ENCODE peak calls at places on chromosomes 12 and 14, in six cellular contexts. Y is brain microvascular endothelial cell; P is CD8-positive, alpha-beta memory T cell; Z is stomach; V is A549; G is effector memory CD4-positive, alpha-beta T cell. M is an unnamed sample.

GRCh38 chr14:55389330-55389729 is 22.3 kb downstream of the ATG14 start:
- DNase-seq in Y (peak), G (no peak), Z (no peak), V (no peak), P (no peak), M (no peak)

GRCh38 chr12:109716512-109717389 is 3.1 kb downstream of the FAM222A start:
- DNase-seq in Z (no peak), G (no peak), Y (no peak), P (no peak), V (no peak), M (no peak)

GRCh38 chr14:99517046-99517642 is 35.9 kb downstream of the CCNK start:
- DNase-seq in Z (no peak), Y (no peak), P (no peak), V (no peak), G (no peak), M (no peak)

GRCh38 chr14:61147898-61148549 is 133.1 kb downstream of the TMEM30B start:
- DNase-seq in G (no peak), P (no peak), Y (peak), Z (no peak), V (no peak), M (peak)

GRCh38 chr14:58106446-58106845 is 45.6 kb downstream of the ARMH4 start:
- DNase-seq in Z (no peak), P (no peak), V (no peak), Y (no peak), G (no peak), M (no peak)

GRCh38 chr12:67434653-67435375 is 165.7 kb downstream of the CAND1 start:
- DNase-seq in Z (no peak), V (peak), G (no peak), Y (peak), P (no peak), M (peak)

GRCh38 chr14:50971122-50971781 is 27.0 kb upstream of the PYGL start:
- DNase-seq in Z (no peak), V (no peak), G (no peak), Y (no peak), P (no peak), M (no peak)

GRCh38 chr14:53999061-53999488 is 42.5 kb upstream of the BMP4 start:
- DNase-seq in G (no peak), Z (no peak), P (no peak), Y (peak), V (peak), M (no peak)

GRCh38 chr12:106128526-106129430 is 10.0 kb downstream of the NUAK1 start:
- DNase-seq in Z (no peak), Y (no peak), G (no peak), P (no peak), V (no peak), M (no peak)

GRCh38 chr12:53623526-53623925 is 2.7 kb downstream of the ATF7 start:
- DNase-seq in Y (peak), G (no peak), V (peak), P (no peak), Z (no peak), M (no peak)
- H3K27ac ChIP-seq in Y (peak), G (no peak), V (peak), P (peak), Z (no peak), M (peak)

DNA sequence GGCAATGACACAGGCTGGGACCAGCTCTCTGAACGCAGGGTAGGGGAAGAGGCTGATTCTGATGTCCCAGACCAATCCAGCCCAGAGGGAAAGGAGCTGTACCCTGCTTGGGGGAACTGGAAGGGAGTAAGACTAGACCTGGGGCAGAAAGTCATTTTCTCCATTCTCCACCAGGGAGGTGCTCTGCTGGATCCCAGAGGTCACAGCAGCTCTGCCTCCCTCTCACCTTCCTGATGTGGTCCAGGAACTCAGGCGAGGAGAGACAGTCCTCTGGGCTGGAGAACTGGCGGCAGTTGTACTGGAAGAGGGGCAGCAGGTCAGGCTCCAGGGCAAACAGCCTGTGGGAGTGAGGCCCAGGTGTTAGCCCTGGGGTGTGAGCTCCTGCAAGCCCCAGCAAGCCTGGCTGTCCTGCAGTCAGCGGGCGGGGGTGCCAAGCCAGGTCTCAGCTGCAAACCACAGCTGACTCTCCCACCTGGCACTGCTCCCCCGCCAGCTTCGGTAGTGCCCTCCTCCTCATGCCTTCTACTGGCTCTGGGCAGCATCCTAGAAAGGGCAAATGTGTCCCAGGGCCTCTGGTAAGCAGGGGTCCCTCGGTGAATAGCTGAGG is 1.9 kb downstream of the NGB start:
- DNase-seq in V (no peak), P (no peak), Z (no peak), Y (no peak), G (no peak), M (no peak)
- H3K27ac ChIP-seq in V (no peak), P (no peak), Z (no peak), Y (no peak), G (no peak), M (no peak)

DNA sequence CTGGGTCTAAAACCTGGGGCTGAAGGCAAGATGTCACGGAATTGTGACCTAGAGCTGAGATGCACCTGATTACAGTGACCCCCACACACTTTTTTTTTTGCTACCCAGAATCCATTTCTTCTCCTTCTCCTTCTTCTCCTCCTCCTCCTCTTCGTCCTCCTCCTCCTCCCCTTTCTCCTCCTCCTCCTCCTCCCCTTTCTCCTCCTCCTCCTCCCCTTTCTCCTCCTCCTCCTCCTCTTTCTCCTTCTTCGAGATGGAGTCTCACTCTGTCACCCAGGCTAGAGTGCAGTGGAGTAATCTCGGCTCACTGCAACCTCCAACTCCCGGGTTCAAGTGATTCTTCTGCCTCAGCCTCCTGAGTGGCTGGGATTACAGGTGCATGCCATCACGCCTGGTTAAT is 19.4 kb upstream of the FLVCR2 start:
- DNase-seq in V (no peak), P (no peak), Y (no peak), Z (no peak), G (no peak), M (no peak)
- H3K27ac ChIP-seq in V (peak), P (no peak), Y (no peak), Z (no peak), G (no peak), M (peak)

GRCh38 chr12:46884362-46884761 is 58.6 kb upstream of the SLC38A4 start:
- DNase-seq in Y (no peak), Z (no peak), P (no peak), G (no peak), V (no peak), M (no peak)
- H3K27ac ChIP-seq in Y (no peak), Z (no peak), P (no peak), G (no peak), V (no peak), M (no peak)

DNA sequence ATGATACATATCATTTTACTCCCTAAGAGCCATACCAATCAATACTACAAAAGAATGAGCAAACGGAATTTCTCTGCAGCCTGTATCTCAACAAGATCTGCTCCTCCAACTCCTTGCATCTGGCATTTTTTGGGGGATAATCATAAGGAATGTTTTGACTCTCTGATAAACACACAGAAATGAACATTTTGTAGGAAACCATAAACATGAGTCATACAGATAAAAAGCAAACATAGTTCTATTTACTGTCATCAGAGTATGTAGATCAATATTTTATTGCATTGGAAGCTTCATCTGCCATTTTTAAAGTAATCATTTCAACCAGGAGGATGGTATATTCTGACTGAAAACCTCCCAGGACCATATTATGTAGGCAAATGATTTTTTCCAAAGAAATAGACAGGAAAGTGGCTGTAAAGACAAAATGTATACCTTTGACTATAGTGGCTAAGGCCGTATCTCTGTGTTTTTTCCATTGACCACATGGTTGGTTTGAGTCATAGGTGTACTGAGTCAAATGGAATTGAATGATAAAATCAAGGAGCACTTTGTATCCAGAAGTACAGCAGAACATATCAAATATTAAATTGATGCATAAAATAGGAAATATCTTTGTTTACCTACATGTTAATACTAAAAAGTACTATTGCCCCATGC is 32.4 kb upstream of the CD69 start:
- DNase-seq in G (no peak), Y (peak), V (no peak), P (no peak), Z (no peak), M (no peak)
- H3K27ac ChIP-seq in G (no peak), Y (peak), V (no peak), P (no peak), Z (no peak), M (no peak)

DNA sequence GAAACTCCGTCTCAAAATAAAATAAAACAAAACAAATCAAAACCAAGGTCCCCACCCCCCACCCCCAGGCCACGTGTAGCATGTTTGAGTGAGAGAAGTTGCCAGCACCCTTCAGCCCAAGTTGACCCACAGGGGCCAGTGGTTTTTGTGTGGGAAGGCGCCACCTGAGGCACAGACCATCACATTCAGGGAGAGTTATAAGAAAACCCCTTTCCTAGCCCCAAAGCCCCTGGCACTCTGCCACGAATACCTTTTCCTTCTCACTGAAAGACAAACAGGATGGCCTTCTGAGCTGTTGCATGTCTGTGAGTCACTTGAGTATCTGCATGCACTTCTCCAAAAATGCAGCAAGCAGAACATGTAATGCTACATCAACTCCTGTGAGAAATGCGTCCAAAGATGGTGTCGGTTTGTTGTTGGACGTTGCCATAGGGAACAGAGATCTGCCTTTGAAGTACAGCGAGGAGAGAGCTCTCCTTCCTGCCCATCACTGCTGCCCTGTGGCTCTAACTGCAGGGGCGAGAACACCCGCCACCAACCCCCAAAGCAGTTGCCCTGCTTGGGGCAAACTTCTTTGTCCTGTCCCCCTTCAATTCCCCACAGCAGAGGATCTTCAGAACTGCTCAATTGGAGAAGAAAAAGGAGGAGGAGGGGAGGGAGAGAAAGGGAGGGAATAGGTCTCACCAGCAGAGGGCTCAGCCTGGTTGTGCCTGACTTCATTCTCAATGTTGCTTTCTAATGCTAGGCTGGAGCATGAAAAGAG is 2.7 kb upstream of the TRAF3 start:
- DNase-seq in V (peak), Y (peak), G (peak), P (peak), Z (peak), M (peak)
- H3K27ac ChIP-seq in V (peak), Y (peak), G (peak), P (peak), Z (no peak), M (peak)